ENCODE peak calls at places on chromosomes 3 and 15, in eight cellular contexts. One of them, this sample, is unnamed. For H3K4me1, the result is how much of the 10 kb centered on the place peaks cover.

GRCh38 chr15:60362318-60363023 is 35.3 kb downstream of the ANXA2 start:
- DNase-seq in endodermal cell: peak
- DNase-seq in tibial nerve: no peak
- DNase-seq in CD8-positive, alpha-beta T cell: no peak
- DNase-seq in A549: peak
- DNase-seq in endothelial cell of umbilical vein: no peak
- DNase-seq in hepatocyte: no peak
- DNase-seq in HCT116: no peak
- DNase-seq in this sample: no peak

GRCh38 chr3:155581579-155581978 is 163.3 kb downstream of the PLCH1 start:
- DNase-seq in endodermal cell: no peak
- DNase-seq in tibial nerve: no peak
- DNase-seq in CD8-positive, alpha-beta T cell: no peak
- DNase-seq in A549: no peak
- DNase-seq in endothelial cell of umbilical vein: no peak
- DNase-seq in hepatocyte: no peak
- DNase-seq in HCT116: no peak
- DNase-seq in this sample: no peak

GRCh38 chr3:62201438-62202035 is 171.8 kb downstream of the FEZF2 start:
- DNase-seq in endodermal cell: no peak
- DNase-seq in tibial nerve: no peak
- DNase-seq in CD8-positive, alpha-beta T cell: no peak
- DNase-seq in A549: peak
- DNase-seq in endothelial cell of umbilical vein: peak
- DNase-seq in hepatocyte: peak
- DNase-seq in HCT116: peak
- DNase-seq in this sample: peak

GRCh38 chr3:170222647-170223541 is 670 bp downstream of the PRKCI start:
- DNase-seq in endodermal cell: peak
- DNase-seq in tibial nerve: no peak
- DNase-seq in CD8-positive, alpha-beta T cell: peak
- DNase-seq in A549: peak
- DNase-seq in endothelial cell of umbilical vein: peak
- DNase-seq in hepatocyte: peak
- DNase-seq in HCT116: no peak
- DNase-seq in this sample: peak

GRCh38 chr3:8931342-8931741 is 31.9 kb downstream of the RAD18 start:
- DNase-seq in endodermal cell: no peak
- DNase-seq in tibial nerve: no peak
- DNase-seq in CD8-positive, alpha-beta T cell: no peak
- DNase-seq in A549: no peak
- DNase-seq in endothelial cell of umbilical vein: no peak
- DNase-seq in hepatocyte: no peak
- DNase-seq in HCT116: no peak
- DNase-seq in this sample: no peak

GRCh38 chr3:143329567-143330164 is 210.1 kb downstream of the CHST2 start:
- DNase-seq in endodermal cell: no peak
- DNase-seq in tibial nerve: no peak
- DNase-seq in CD8-positive, alpha-beta T cell: no peak
- DNase-seq in A549: no peak
- DNase-seq in endothelial cell of umbilical vein: peak
- DNase-seq in hepatocyte: peak
- DNase-seq in HCT116: no peak
- DNase-seq in this sample: no peak

GRCh38 chr3:114809668-114810413 is 337.2 kb downstream of the ZBTB20 start:
- DNase-seq in endodermal cell: no peak
- DNase-seq in tibial nerve: no peak
- DNase-seq in CD8-positive, alpha-beta T cell: peak
- DNase-seq in A549: no peak
- DNase-seq in endothelial cell of umbilical vein: no peak
- DNase-seq in hepatocyte: peak
- DNase-seq in HCT116: no peak
- DNase-seq in this sample: no peak

GRCh38 chr3:32856355-32856889 is 38.6 kb downstream of the TRIM71 start:
- DNase-seq in endodermal cell: no peak
- DNase-seq in tibial nerve: no peak
- DNase-seq in CD8-positive, alpha-beta T cell: no peak
- DNase-seq in A549: no peak
- DNase-seq in endothelial cell of umbilical vein: no peak
- DNase-seq in hepatocyte: no peak
- DNase-seq in HCT116: no peak
- DNase-seq in this sample: no peak

GRCh38 chr3:14138109-14138877 is 13.4 kb downstream of the TMEM43 start:
- DNase-seq in endodermal cell: no peak
- DNase-seq in tibial nerve: no peak
- DNase-seq in CD8-positive, alpha-beta T cell: no peak
- DNase-seq in A549: no peak
- DNase-seq in endothelial cell of umbilical vein: no peak
- DNase-seq in hepatocyte: no peak
- DNase-seq in HCT116: no peak
- DNase-seq in this sample: no peak

GRCh38 chr15:63870043-63870394 is 36.3 kb upstream of the HERC1 start:
- DNase-seq in endodermal cell: no peak
- DNase-seq in tibial nerve: no peak
- DNase-seq in CD8-positive, alpha-beta T cell: no peak
- DNase-seq in A549: no peak
- DNase-seq in endothelial cell of umbilical vein: no peak
- DNase-seq in hepatocyte: no peak
- DNase-seq in HCT116: no peak
- DNase-seq in this sample: no peak

GRCh38 chr15:63048986-63049665 is 6.6 kb downstream of the TPM1 start:
- DNase-seq in endodermal cell: peak
- DNase-seq in tibial nerve: no peak
- DNase-seq in CD8-positive, alpha-beta T cell: peak
- DNase-seq in A549: no peak
- DNase-seq in endothelial cell of umbilical vein: peak
- DNase-seq in hepatocyte: peak
- DNase-seq in HCT116: no peak
- DNase-seq in this sample: no peak

GRCh38 chr15:34841220-34841841 is 46.0 kb upstream of the ACTC1 start:
- DNase-seq in endodermal cell: no peak
- DNase-seq in tibial nerve: no peak
- DNase-seq in CD8-positive, alpha-beta T cell: no peak
- DNase-seq in A549: no peak
- DNase-seq in endothelial cell of umbilical vein: no peak
- DNase-seq in hepatocyte: no peak
- DNase-seq in HCT116: no peak
- DNase-seq in this sample: peak

GRCh38 chr3:24220859-24221657 is 273.6 kb downstream of the THRB start:
- DNase-seq in endodermal cell: no peak
- DNase-seq in tibial nerve: no peak
- DNase-seq in CD8-positive, alpha-beta T cell: no peak
- DNase-seq in A549: peak
- DNase-seq in endothelial cell of umbilical vein: peak
- DNase-seq in hepatocyte: peak
- DNase-seq in HCT116: no peak
- DNase-seq in this sample: peak

GRCh38 chr3:106814231-106814630 is 563.0 kb upstream of the CCDC54 start:
- DNase-seq in endodermal cell: no peak
- DNase-seq in tibial nerve: no peak
- DNase-seq in CD8-positive, alpha-beta T cell: no peak
- DNase-seq in A549: no peak
- DNase-seq in endothelial cell of umbilical vein: no peak
- DNase-seq in hepatocyte: no peak
- DNase-seq in HCT116: no peak
- DNase-seq in this sample: no peak

GRCh38 chr15:26736502-26737248 is 36.2 kb downstream of the GABRB3 start:
- DNase-seq in endodermal cell: peak
- DNase-seq in tibial nerve: no peak
- DNase-seq in CD8-positive, alpha-beta T cell: no peak
- DNase-seq in A549: no peak
- DNase-seq in endothelial cell of umbilical vein: no peak
- DNase-seq in hepatocyte: no peak
- DNase-seq in HCT116: no peak
- DNase-seq in this sample: no peak

GRCh38 chr3:177483182-177483967 is 286.1 kb upstream of the TBL1XR1 start:
- DNase-seq in endodermal cell: peak
- DNase-seq in tibial nerve: no peak
- DNase-seq in CD8-positive, alpha-beta T cell: no peak
- DNase-seq in A549: no peak
- DNase-seq in endothelial cell of umbilical vein: no peak
- DNase-seq in hepatocyte: peak
- DNase-seq in HCT116: peak
- DNase-seq in this sample: peak

GRCh38 chr3:18382760-18383369 is 42.3 kb downstream of the SATB1 start:
- DNase-seq in endodermal cell: peak
- DNase-seq in tibial nerve: no peak
- DNase-seq in CD8-positive, alpha-beta T cell: no peak
- DNase-seq in A549: no peak
- DNase-seq in endothelial cell of umbilical vein: no peak
- DNase-seq in hepatocyte: no peak
- DNase-seq in HCT116: no peak
- DNase-seq in this sample: no peak

GRCh38 chr3:14410501-14411165 is 8.2 kb downstream of the SLC6A6 start:
- DNase-seq in endodermal cell: no peak
- DNase-seq in tibial nerve: no peak
- DNase-seq in CD8-positive, alpha-beta T cell: no peak
- DNase-seq in A549: peak
- DNase-seq in endothelial cell of umbilical vein: peak
- DNase-seq in hepatocyte: no peak
- DNase-seq in HCT116: no peak
- DNase-seq in this sample: peak

GRCh38 chr3:49700453-49701128 is 11.2 kb downstream of the RNF123 start:
- DNase-seq in endodermal cell: peak
- DNase-seq in tibial nerve: no peak
- DNase-seq in CD8-positive, alpha-beta T cell: no peak
- DNase-seq in A549: no peak
- DNase-seq in endothelial cell of umbilical vein: no peak
- DNase-seq in hepatocyte: no peak
- DNase-seq in HCT116: no peak
- DNase-seq in this sample: no peak

GRCh38 chr3:197847866-197848401 is 56.9 kb downstream of the LRCH3 start:
- DNase-seq in endodermal cell: no peak
- DNase-seq in tibial nerve: no peak
- DNase-seq in CD8-positive, alpha-beta T cell: no peak
- DNase-seq in A549: no peak
- DNase-seq in endothelial cell of umbilical vein: peak
- DNase-seq in hepatocyte: peak
- DNase-seq in HCT116: no peak
- DNase-seq in this sample: no peak

GRCh38 chr3:197841789-197842188 is 50.7 kb downstream of the LRCH3 start:
- DNase-seq in endodermal cell: no peak
- DNase-seq in tibial nerve: no peak
- DNase-seq in CD8-positive, alpha-beta T cell: no peak
- DNase-seq in A549: no peak
- DNase-seq in endothelial cell of umbilical vein: no peak
- DNase-seq in hepatocyte: no peak
- DNase-seq in HCT116: no peak
- DNase-seq in this sample: no peak

DNA sequence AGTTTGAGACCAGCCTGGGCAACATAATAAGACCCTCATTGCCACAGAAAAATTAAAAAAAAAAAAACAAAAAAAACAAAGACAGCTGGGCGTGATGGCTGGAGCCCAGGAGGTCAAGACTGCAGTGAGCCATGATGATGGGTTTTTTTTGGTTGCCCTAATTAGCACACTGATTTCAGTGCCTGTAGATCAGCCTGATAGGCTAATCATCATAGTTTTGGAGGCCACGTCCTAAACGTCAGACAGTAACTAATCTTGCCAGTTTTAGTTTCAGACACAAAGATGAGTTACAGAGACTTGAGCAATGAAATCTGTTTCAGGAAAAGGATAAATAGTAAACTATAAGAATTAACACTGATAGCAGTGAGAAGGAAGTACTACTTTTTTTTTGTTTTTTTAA is 55.4 kb downstream of the LRCH3 start:
- DNase-seq in endodermal cell: no peak
- DNase-seq in tibial nerve: no peak
- DNase-seq in CD8-positive, alpha-beta T cell: no peak
- DNase-seq in A549: no peak
- DNase-seq in endothelial cell of umbilical vein: no peak
- DNase-seq in hepatocyte: no peak
- DNase-seq in HCT116: no peak
- DNase-seq in this sample: no peak
- TF ChIP-seq CTCF in endodermal cell: no peak
- TF ChIP-seq CTCF in tibial nerve: no peak
- TF ChIP-seq CTCF in CD8-positive, alpha-beta T cell: no peak
- TF ChIP-seq CTCF in A549: no peak
- TF ChIP-seq CTCF in endothelial cell of umbilical vein: no peak
- TF ChIP-seq CTCF in hepatocyte: no peak
- TF ChIP-seq CTCF in HCT116: no peak
- TF ChIP-seq CTCF in this sample: no peak

DNA sequence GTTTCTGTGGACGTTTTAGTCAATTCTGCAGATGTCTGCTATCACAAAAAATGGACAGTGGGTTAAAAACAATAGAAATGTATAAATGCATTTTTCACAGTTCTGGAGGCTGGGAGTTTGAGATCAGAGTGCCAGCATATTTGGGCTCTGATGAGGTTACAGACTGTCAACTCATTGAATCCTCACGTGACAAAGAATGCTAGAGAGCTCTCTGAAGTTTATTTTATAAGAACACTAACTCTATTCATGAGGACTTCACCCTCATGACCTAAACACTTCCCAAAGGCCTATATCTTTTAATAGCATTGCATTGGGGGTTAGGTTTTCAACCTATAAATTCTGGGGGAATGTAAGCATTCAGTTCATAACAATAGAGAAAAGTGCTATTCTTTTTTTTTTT is 182.6 kb upstream of the SLITRK3 start:
- DNase-seq in endodermal cell: no peak
- DNase-seq in tibial nerve: no peak
- DNase-seq in CD8-positive, alpha-beta T cell: no peak
- DNase-seq in A549: no peak
- DNase-seq in endothelial cell of umbilical vein: no peak
- DNase-seq in hepatocyte: no peak
- DNase-seq in HCT116: no peak
- DNase-seq in this sample: no peak
- H3K4me1 ChIP-seq in endodermal cell: under half
- H3K4me1 ChIP-seq in tibial nerve: under half
- H3K4me1 ChIP-seq in CD8-positive, alpha-beta T cell: under half
- H3K4me1 ChIP-seq in A549: under half
- H3K4me1 ChIP-seq in endothelial cell of umbilical vein: under half
- H3K4me1 ChIP-seq in hepatocyte: under half
- H3K4me1 ChIP-seq in HCT116: under half
- H3K4me1 ChIP-seq in this sample: under half

DNA sequence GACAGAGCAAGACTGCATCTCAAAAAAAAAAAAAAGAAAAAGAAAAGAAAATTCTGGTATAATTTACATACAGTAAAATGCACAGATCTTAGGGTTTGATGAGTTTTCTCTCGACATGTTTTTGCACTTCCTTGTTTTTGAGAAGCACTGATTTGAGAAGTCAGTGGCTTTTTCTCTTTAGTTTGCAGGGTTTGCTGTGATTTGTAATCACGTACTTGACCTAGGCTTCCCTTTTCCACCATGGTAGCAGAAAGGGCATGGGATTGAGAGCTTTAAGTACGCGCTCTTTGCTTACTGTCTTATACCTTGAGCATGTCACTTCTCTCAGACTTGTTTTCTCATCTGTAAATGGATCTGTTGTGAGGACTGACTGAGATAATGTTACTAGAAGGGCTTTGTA is 4.1 kb downstream of the VHL start:
- DNase-seq in endodermal cell: no peak
- DNase-seq in tibial nerve: no peak
- DNase-seq in CD8-positive, alpha-beta T cell: no peak
- DNase-seq in A549: no peak
- DNase-seq in endothelial cell of umbilical vein: no peak
- DNase-seq in hepatocyte: no peak
- DNase-seq in HCT116: no peak
- DNase-seq in this sample: no peak
- TF ChIP-seq CTCF in endodermal cell: no peak
- TF ChIP-seq CTCF in tibial nerve: no peak
- TF ChIP-seq CTCF in CD8-positive, alpha-beta T cell: no peak
- TF ChIP-seq CTCF in A549: no peak
- TF ChIP-seq CTCF in endothelial cell of umbilical vein: no peak
- TF ChIP-seq CTCF in hepatocyte: no peak
- TF ChIP-seq CTCF in HCT116: no peak
- TF ChIP-seq CTCF in this sample: no peak

GRCh38 chr3:44832032-44832431 is 29.7 kb upstream of the TMEM42 start:
- DNase-seq in endodermal cell: no peak
- DNase-seq in tibial nerve: no peak
- DNase-seq in CD8-positive, alpha-beta T cell: no peak
- DNase-seq in A549: no peak
- DNase-seq in endothelial cell of umbilical vein: no peak
- DNase-seq in hepatocyte: no peak
- DNase-seq in HCT116: no peak
- DNase-seq in this sample: no peak
- H3K4me1 ChIP-seq in endodermal cell: under half
- H3K4me1 ChIP-seq in tibial nerve: under half
- H3K4me1 ChIP-seq in CD8-positive, alpha-beta T cell: under half
- H3K4me1 ChIP-seq in A549: under half
- H3K4me1 ChIP-seq in endothelial cell of umbilical vein: under half
- H3K4me1 ChIP-seq in hepatocyte: under half
- H3K4me1 ChIP-seq in HCT116: under half
- H3K4me1 ChIP-seq in this sample: under half

This sample was measured in foreskin keratinocyte.